ENCODE peak calls at places on chromosomes 6 and 20, in five cellular contexts. K is foreskin keratinocyte, D is EH, O is GDM1, I is foreskin fibroblast. W is an unnamed sample.

GRCh38 chr20:53208110-53208908 is 236.2 kb downstream of the TSHZ2 start:
- DNase-seq in K (no peak), D (no peak), O (no peak), I (no peak), W (no peak)

GRCh38 chr6:126118934-126119333 is 132.6 kb downstream of the TRMT11 start:
- DNase-seq in K (no peak), D (peak; percentile 30), O (no peak), I (no peak), W (peak; percentile 47)

GRCh38 chr6:20630136-20630535 is 95.9 kb downstream of the CDKAL1 start:
- DNase-seq in K (no peak), D (no peak), O (no peak), I (no peak), W (no peak)

GRCh38 chr20:3275064-3275935 is 36.3 kb upstream of the SLC4A11 start:
- DNase-seq in K (no peak), D (no peak), O (no peak), I (no peak), W (no peak)

GRCh38 chr20:58691773-58692578 is 624 bp upstream of the NPEPL1 start:
- DNase-seq in K (no peak), D (peak; percentile 10), O (no peak), I (peak; percentile 50), W (peak; percentile 50)

GRCh38 chr6:149859938-149860337 is 4.2 kb downstream of the LRP11 start:
- DNase-seq in K (no peak), D (no peak), O (no peak), I (no peak), W (no peak)

GRCh38 chr6:119142051-119142450 is 63.6 kb upstream of the FAM184A start:
- DNase-seq in K (no peak), D (peak; percentile 47), O (no peak), I (peak; percentile 90), W (no peak)

GRCh38 chr6:138241893-138242292 is 23.6 kb upstream of the PBOV1 start:
- DNase-seq in K (no peak), D (no peak), O (no peak), I (no peak), W (no peak)

GRCh38 chr6:39273394-39273793 is 40.8 kb downstream of the KCNK17 start:
- DNase-seq in K (no peak), D (no peak), O (no peak), I (no peak), W (no peak)

GRCh38 chr6:112086744-112087135 is 542 bp downstream of the TUBE1 start:
- DNase-seq in K (peak; percentile 71), D (peak; percentile 75), O (no peak), I (peak; percentile 30), W (peak; percentile 71)

GRCh38 chr6:137426007-137426689 is 68.0 kb downstream of the OLIG3 start:
- DNase-seq in K (no peak), D (no peak), O (no peak), I (no peak), W (no peak)

GRCh38 chr6:166999845-167000253 is 652 bp downstream of the CEP43 start:
- DNase-seq in K (no peak), D (no peak), O (no peak), I (no peak), W (peak; percentile 23)

GRCh38 chr6:157530126-157530525 is 149.1 kb downstream of the ZDHHC14 start:
- DNase-seq in K (no peak), D (no peak), O (no peak), I (no peak), W (no peak)

GRCh38 chr20:4455301-4455701 is 266.4 kb upstream of the PRND start:
- DNase-seq in K (peak; percentile 76), D (no peak), O (no peak), I (no peak), W (no peak)

GRCh38 chr20:49276201-49276894 is 1.5 kb downstream of the ZNFX1 start:
- DNase-seq in K (peak; percentile 72), D (peak; percentile 74), O (peak; percentile 9), I (peak; percentile 59), W (peak; percentile 78)

GRCh38 chr6:127291495-127291894 is 24.8 kb downstream of the RNF146 start:
- DNase-seq in K (no peak), D (no peak), O (no peak), I (no peak), W (no peak)

W was measured in HCEC 1CT.